ENCODE peak calls at places on chromosome 18, in four cellular contexts. One of them, this sample, is unnamed.

GRCh38 chr18:8943900-8944870 is 158.3 kb upstream of the NDUFV2 start:
- DNase-seq in IMR-90: peak; percentile 94
- DNase-seq in esophagus squamous epithelium: no peak
- DNase-seq in AG09319: no peak
- DNase-seq in this sample: peak; percentile 79

GRCh38 chr18:77131652-77132368 is 773 bp downstream of the MBP start:
- DNase-seq in IMR-90: no peak
- DNase-seq in esophagus squamous epithelium: no peak
- DNase-seq in AG09319: no peak
- DNase-seq in this sample: no peak

GRCh38 chr18:703660-704018 is 8.8 kb downstream of the ENOSF1 start:
- DNase-seq in IMR-90: no peak
- DNase-seq in esophagus squamous epithelium: no peak
- DNase-seq in AG09319: no peak
- DNase-seq in this sample: no peak

GRCh38 chr18:50830544-50830943 is 10.7 kb upstream of the MRO start:
- DNase-seq in IMR-90: no peak
- DNase-seq in esophagus squamous epithelium: no peak
- DNase-seq in AG09319: no peak
- DNase-seq in this sample: no peak

GRCh38 chr18:24702001-24702400 is 241.6 kb downstream of the HRH4 start:
- DNase-seq in IMR-90: no peak
- DNase-seq in esophagus squamous epithelium: no peak
- DNase-seq in AG09319: no peak
- DNase-seq in this sample: no peak

GRCh38 chr18:54223568-54224241 is 764 bp downstream of the MBD2 start:
- DNase-seq in IMR-90: peak; percentile 92
- DNase-seq in esophagus squamous epithelium: no peak
- DNase-seq in AG09319: peak; percentile 79
- DNase-seq in this sample: peak; percentile 92

GRCh38 chr18:46756559-46757201 is at the start of gene ST8SIA5:
- DNase-seq in IMR-90: no peak
- DNase-seq in esophagus squamous epithelium: no peak
- DNase-seq in AG09319: no peak
- DNase-seq in this sample: no peak

GRCh38 chr18:45962866-45963265 is 4.3 kb downstream of the EPG5 start:
- DNase-seq in IMR-90: peak; percentile 81
- DNase-seq in esophagus squamous epithelium: no peak
- DNase-seq in AG09319: no peak
- DNase-seq in this sample: peak; percentile 82

GRCh38 chr18:4108016-4108415 is 347.1 kb downstream of the DLGAP1 start:
- DNase-seq in IMR-90: no peak
- DNase-seq in esophagus squamous epithelium: no peak
- DNase-seq in AG09319: no peak
- DNase-seq in this sample: no peak

GRCh38 chr18:55575949-55576348 is 12.0 kb downstream of the TCF4 start:
- DNase-seq in IMR-90: no peak
- DNase-seq in esophagus squamous epithelium: no peak
- DNase-seq in AG09319: no peak
- DNase-seq in this sample: no peak

GRCh38 chr18:55579888-55580287 is 8.1 kb downstream of the TCF4 start:
- DNase-seq in IMR-90: no peak
- DNase-seq in esophagus squamous epithelium: no peak
- DNase-seq in AG09319: no peak
- DNase-seq in this sample: no peak

GRCh38 chr18:55575066-55575465 is 12.9 kb downstream of the TCF4 start:
- DNase-seq in IMR-90: no peak
- DNase-seq in esophagus squamous epithelium: no peak
- DNase-seq in AG09319: no peak
- DNase-seq in this sample: no peak

GRCh38 chr18:55579471-55579870 is 8.5 kb downstream of the TCF4 start:
- DNase-seq in IMR-90: peak; percentile 28
- DNase-seq in esophagus squamous epithelium: no peak
- DNase-seq in AG09319: no peak
- DNase-seq in this sample: no peak

GRCh38 chr18:55577812-55578539 is 10.0 kb downstream of the TCF4 start:
- DNase-seq in IMR-90: no peak
- DNase-seq in esophagus squamous epithelium: no peak
- DNase-seq in AG09319: no peak
- DNase-seq in this sample: no peak
- TF ChIP-seq CTCF in IMR-90: no peak
- TF ChIP-seq CTCF in esophagus squamous epithelium: no peak
- TF ChIP-seq CTCF in AG09319: peak; percentile 8
- TF ChIP-seq CTCF in this sample: peak; percentile 45

DNA sequence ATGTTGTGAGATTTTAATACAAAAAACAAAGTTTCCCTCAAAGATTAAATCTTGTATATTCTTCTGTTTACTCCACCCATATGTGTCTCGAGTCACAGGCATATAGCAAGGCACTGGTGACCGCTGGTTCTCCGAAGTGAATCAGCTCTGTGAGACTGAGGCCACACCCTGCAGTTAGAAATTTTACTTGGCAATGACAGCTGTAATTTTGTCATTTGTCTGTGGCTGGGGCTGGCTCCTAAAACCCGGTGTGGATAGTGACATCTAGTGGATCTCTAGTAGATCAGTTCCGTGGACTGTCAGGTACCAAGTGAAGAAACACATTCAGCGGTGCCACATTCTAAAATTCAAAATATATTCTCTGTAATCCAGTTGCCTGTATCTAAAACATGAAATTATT is 278.0 kb downstream of the NEDD4L start:
- DNase-seq in IMR-90: peak; percentile 74
- DNase-seq in esophagus squamous epithelium: peak; percentile 7
- DNase-seq in AG09319: peak; percentile 65
- DNase-seq in this sample: peak; percentile 89
- TF ChIP-seq CTCF in IMR-90: peak; percentile 62
- TF ChIP-seq CTCF in esophagus squamous epithelium: peak; percentile 36
- TF ChIP-seq CTCF in AG09319: peak; percentile 65
- TF ChIP-seq CTCF in this sample: peak; percentile 78

GRCh38 chr18:65439184-65439583 is 311.6 kb upstream of the CDH7 start:
- DNase-seq in IMR-90: no peak
- DNase-seq in esophagus squamous epithelium: no peak
- DNase-seq in AG09319: no peak
- DNase-seq in this sample: no peak
- TF ChIP-seq CTCF in IMR-90: no peak
- TF ChIP-seq CTCF in esophagus squamous epithelium: no peak
- TF ChIP-seq CTCF in AG09319: no peak
- TF ChIP-seq CTCF in this sample: peak; percentile 17

GRCh38 chr18:36624451-36625167 is 204.2 kb downstream of the TPGS2 start:
- DNase-seq in IMR-90: no peak
- DNase-seq in esophagus squamous epithelium: no peak
- DNase-seq in AG09319: no peak
- DNase-seq in this sample: no peak
- TF ChIP-seq CTCF in IMR-90: no peak
- TF ChIP-seq CTCF in esophagus squamous epithelium: no peak
- TF ChIP-seq CTCF in AG09319: no peak
- TF ChIP-seq CTCF in this sample: peak; percentile 40

DNA sequence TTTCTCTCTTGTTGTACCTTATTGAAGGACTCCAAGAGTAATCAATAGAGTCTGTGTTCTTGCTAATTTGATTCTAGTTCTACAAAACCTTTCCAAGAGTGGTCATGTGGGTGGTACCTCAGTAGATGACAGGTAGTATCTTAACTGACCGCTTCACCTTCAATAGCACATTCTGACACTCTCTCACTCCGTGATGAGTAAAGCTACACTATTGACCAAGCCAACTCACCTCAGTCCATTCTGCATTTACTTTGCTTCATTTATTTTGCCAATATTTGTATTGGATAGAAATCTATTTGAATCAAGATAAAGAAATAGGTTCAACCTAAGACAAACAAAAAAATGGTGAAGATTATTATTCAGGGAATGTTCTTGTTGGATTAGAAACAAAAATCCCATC is 1869.6 kb upstream of the CELF4 start:
- DNase-seq in IMR-90: no peak
- DNase-seq in esophagus squamous epithelium: no peak
- DNase-seq in AG09319: no peak
- DNase-seq in this sample: no peak
- TF ChIP-seq CTCF in IMR-90: no peak
- TF ChIP-seq CTCF in esophagus squamous epithelium: no peak
- TF ChIP-seq CTCF in AG09319: no peak
- TF ChIP-seq CTCF in this sample: no peak

GRCh38 chr18:48735856-48736255 is 197.0 kb downstream of the CTIF start:
- DNase-seq in IMR-90: no peak
- DNase-seq in esophagus squamous epithelium: no peak
- DNase-seq in AG09319: no peak
- DNase-seq in this sample: no peak

GRCh38 chr18:48733854-48734253 is 195.0 kb downstream of the CTIF start:
- DNase-seq in IMR-90: no peak
- DNase-seq in esophagus squamous epithelium: no peak
- DNase-seq in AG09319: no peak
- DNase-seq in this sample: no peak

GRCh38 chr18:48734460-48734859 is 195.6 kb downstream of the CTIF start:
- DNase-seq in IMR-90: no peak
- DNase-seq in esophagus squamous epithelium: no peak
- DNase-seq in AG09319: no peak
- DNase-seq in this sample: no peak

GRCh38 chr18:48736316-48736715 is 197.5 kb downstream of the CTIF start:
- DNase-seq in IMR-90: no peak
- DNase-seq in esophagus squamous epithelium: no peak
- DNase-seq in AG09319: no peak
- DNase-seq in this sample: no peak

GRCh38 chr18:48735070-48735676 is 196.3 kb downstream of the CTIF start:
- DNase-seq in IMR-90: peak; percentile 44
- DNase-seq in esophagus squamous epithelium: no peak
- DNase-seq in AG09319: no peak
- DNase-seq in this sample: peak; percentile 12
- TF ChIP-seq CTCF in IMR-90: no peak
- TF ChIP-seq CTCF in esophagus squamous epithelium: no peak
- TF ChIP-seq CTCF in AG09319: no peak
- TF ChIP-seq CTCF in this sample: no peak

DNA sequence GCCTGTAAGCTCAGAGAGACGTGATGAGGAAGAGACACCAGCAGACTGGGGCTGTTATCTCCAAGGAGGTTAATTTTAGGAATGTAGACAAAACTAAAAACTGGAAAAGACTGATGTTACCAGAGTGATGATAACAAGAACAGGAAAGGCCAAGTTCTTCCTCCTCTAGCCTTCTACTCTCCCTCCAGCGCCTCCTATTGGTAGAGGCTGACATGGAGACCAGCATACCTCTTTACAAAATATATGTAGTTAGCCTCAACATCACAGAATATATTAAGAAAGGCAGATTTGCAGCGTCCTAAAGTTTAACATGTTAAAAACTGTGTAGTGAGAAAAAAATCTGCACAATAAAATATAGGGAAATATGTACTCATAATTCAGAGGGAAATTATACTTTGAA is 66.0 kb downstream of the TCF4 start:
- DNase-seq in IMR-90: no peak
- DNase-seq in esophagus squamous epithelium: no peak
- DNase-seq in AG09319: no peak
- DNase-seq in this sample: peak; percentile 28
- TF ChIP-seq CTCF in IMR-90: peak; percentile 38
- TF ChIP-seq CTCF in esophagus squamous epithelium: no peak
- TF ChIP-seq CTCF in AG09319: peak; percentile 20
- TF ChIP-seq CTCF in this sample: peak; percentile 62

GRCh38 chr18:44895176-44895798 is 214.6 kb downstream of the SETBP1 start:
- DNase-seq in IMR-90: peak; percentile 45
- DNase-seq in esophagus squamous epithelium: no peak
- DNase-seq in AG09319: peak; percentile 8
- DNase-seq in this sample: peak; percentile 41
- TF ChIP-seq CTCF in IMR-90: peak; percentile 50
- TF ChIP-seq CTCF in esophagus squamous epithelium: no peak
- TF ChIP-seq CTCF in AG09319: peak; percentile 33
- TF ChIP-seq CTCF in this sample: peak; percentile 67

This sample was measured in HFFc6.